ENCODE peak calls at places on chromosomes 3 and 15, in four cellular contexts. J is CD8-positive, alpha-beta T cell; S is ovary; A is PC-3. N is an unnamed sample.

GRCh38 chr3:138451595-138452162 is 17.3 kb downstream of the ESYT3 start:
- DNase-seq in J (no peak), S (peak; percentile 28), A (no peak), N (no peak)

GRCh38 chr3:170709046-170709445 is 123.2 kb upstream of the SLC7A14 start:
- DNase-seq in J (no peak), S (no peak), A (peak; percentile 35), N (peak; percentile 10)

GRCh38 chr3:177357352-177358084 is 160.2 kb upstream of the TBL1XR1 start:
- DNase-seq in J (no peak), S (no peak), A (peak; percentile 73), N (peak; percentile 58)

GRCh38 chr3:126367316-126367805 is 10.2 kb upstream of the KLF15 start:
- DNase-seq in J (no peak), S (no peak), A (no peak), N (peak; percentile 62)

GRCh38 chr3:141115752-141116541 is 64.8 kb downstream of the SPSB4 start:
- DNase-seq in J (no peak), S (peak; percentile 43), A (no peak), N (no peak)

GRCh38 chr15:69896606-69897005 is 201.1 kb downstream of the TLE3 start:
- DNase-seq in J (no peak), S (no peak), A (no peak), N (no peak)

GRCh38 chr15:28876131-28876844 is 9.5 kb upstream of the APBA2 start:
- DNase-seq in J (no peak), S (no peak), A (no peak), N (no peak)

GRCh38 chr3:37014620-37015019 is 21.3 kb downstream of the MLH1 start:
- DNase-seq in J (no peak), S (no peak), A (no peak), N (no peak)

GRCh38 chr15:90212221-90213079 is 11.3 kb downstream of the SEMA4B start:
- DNase-seq in J (no peak), S (no peak), A (peak; percentile 88), N (peak; percentile 77)

GRCh38 chr3:104717828-104718196 is 648.9 kb upstream of the ALCAM start:
- DNase-seq in J (no peak), S (no peak), A (no peak), N (no peak)

GRCh38 chr15:77475898-77476297 is 55.2 kb downstream of the HMG20A start:
- DNase-seq in J (no peak), S (no peak), A (no peak), N (no peak)

GRCh38 chr3:37072892-37073291 is 79.6 kb downstream of the MLH1 start:
- DNase-seq in J (no peak), S (no peak), A (peak; percentile 92), N (peak; percentile 26)

GRCh38 chr3:114259566-114259965 is 22.2 kb upstream of the ZNF80 start:
- DNase-seq in J (no peak), S (no peak), A (no peak), N (no peak)

GRCh38 chr3:70996082-70996481 is 587.4 kb downstream of the FOXP1 start:
- DNase-seq in J (no peak), S (no peak), A (no peak), N (no peak)

GRCh38 chr3:16378920-16379319 is 113.9 kb downstream of the OXNAD1 start:
- DNase-seq in J (no peak), S (no peak), A (peak; percentile 56), N (no peak)

GRCh38 chr15:59313703-59314332 is 58.9 kb downstream of the MYO1E start:
- DNase-seq in J (no peak), S (peak; percentile 51), A (peak; percentile 90), N (peak; percentile 63)

GRCh38 chr3:45555666-45556065 is 38.9 kb upstream of the LIMD1 start:
- DNase-seq in J (no peak), S (no peak), A (no peak), N (no peak)

GRCh38 chr3:45553469-45553974 is 41.0 kb upstream of the LIMD1 start:
- DNase-seq in J (no peak), S (peak; percentile 51), A (peak; percentile 64), N (peak; percentile 53)

GRCh38 chr3:45555154-45555591 is 39.4 kb upstream of the LIMD1 start:
- DNase-seq in J (no peak), S (no peak), A (peak; percentile 81), N (no peak)

GRCh38 chr3:45552773-45553371 is 41.7 kb upstream of the LIMD1 start:
- DNase-seq in J (no peak), S (no peak), A (no peak), N (no peak)

DNA sequence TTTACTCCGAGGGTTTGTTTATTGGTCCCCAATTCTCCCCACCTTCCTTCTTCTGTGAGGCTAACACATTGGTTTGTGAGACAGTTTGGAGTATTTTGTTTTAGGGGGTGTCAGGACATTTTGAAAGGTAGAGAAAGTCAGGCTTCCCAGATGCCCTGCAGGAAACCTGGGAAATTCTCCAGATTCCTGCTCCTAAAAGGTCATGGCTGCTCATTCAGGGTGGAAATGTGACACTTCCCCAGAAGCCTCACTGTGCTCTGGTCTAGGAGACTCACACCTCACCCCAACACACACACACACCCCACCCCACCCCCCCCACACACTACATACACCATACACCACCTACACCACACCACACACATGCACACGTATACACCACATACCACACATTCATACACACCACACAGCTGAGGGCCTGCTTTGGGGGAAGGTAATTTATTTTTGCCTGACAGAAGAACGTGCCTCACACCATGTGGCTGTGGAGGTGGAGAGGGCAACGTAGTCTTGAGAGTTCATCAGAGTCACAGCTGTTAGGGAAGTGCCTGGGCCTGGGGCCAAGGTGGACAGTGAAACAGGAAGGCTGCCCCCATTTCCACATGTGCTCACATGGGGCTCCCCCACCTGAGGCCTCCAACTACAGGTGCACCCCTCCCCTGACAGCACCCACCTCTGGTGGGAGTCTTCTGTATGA is 40.4 kb upstream of the LIMD1 start:
- DNase-seq in J (no peak), S (peak; percentile 50), A (no peak), N (peak; percentile 60)
- H3K4me1 ChIP-seq in J (no peaks in the 10 kb centered on the region), S (peaks cover 25% of the 10 kb centered on the region), A (peaks cover 58% of the 10 kb centered on the region), N (peaks cover 10% of the 10 kb centered on the region)

GRCh38 chr3:18225709-18226108 is 199.4 kb downstream of the SATB1 start:
- DNase-seq in J (no peak), S (no peak), A (no peak), N (no peak)

GRCh38 chr3:18224406-18224805 is 200.7 kb downstream of the SATB1 start:
- DNase-seq in J (no peak), S (no peak), A (no peak), N (no peak)

GRCh38 chr3:18223591-18224338 is 201.4 kb downstream of the SATB1 start:
- DNase-seq in J (no peak), S (no peak), A (no peak), N (no peak)

GRCh38 chr3:18217512-18218174 is 207.5 kb downstream of the SATB1 start:
- DNase-seq in J (no peak), S (no peak), A (peak; percentile 42), N (no peak)

DNA sequence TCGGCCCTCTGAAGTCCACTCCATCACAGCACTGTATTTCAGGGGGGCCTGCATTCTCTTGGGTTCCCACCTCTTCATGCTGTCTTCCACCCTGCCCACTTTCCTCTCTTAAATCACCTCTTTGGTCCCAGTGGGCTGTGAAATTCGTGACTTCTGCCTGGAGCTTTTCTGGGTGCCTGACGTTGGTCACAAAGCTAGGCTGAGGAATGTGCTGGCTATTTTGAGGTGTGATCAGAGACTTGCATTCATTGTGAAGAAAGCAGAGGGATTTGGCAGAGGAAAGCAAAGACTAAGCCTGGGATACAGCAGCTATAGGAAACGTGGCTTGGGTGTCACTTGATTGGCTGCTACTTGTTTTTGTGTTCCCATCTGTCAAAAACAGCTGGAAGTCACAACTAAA is 202.5 kb downstream of the SATB1 start:
- DNase-seq in J (no peak), S (no peak), A (no peak), N (no peak)
- H3K4me1 ChIP-seq in J (peaks cover 8% of the 10 kb centered on the region), S (no peaks in the 10 kb centered on the region), A (peaks cover 3% of the 10 kb centered on the region), N (no peaks in the 10 kb centered on the region)

DNA sequence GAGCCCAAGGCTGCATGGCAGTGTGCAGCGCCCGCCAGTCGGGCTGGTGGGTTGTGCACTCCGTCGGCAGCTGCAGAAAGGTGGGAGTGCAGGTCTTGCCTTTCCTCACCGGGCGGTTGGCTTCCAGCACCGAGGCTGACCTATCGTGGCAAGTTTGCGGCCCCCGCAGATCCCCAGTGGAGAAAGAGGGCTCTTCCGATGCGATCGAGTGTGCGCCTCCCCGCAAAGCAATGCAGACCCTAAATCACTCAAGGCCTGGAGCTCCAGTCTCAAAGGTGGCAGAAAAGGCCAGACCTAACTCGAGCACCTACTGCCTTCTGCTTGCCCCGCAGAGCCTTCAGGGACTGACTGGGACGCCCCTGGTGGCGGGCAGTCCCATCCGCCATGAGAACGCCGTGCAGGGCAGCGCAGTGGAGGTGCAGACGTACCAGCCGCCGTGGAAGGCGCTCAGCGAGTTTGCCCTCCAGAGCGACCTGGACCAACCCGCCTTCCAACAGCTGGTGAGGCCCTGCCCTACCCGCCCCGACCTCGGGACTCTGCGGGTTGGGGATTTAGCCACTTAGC is 4.3 kb downstream of the ISL2 start:
- DNase-seq in J (peak; percentile 64), S (no peak), A (no peak), N (peak; percentile 60)
- H3K4me1 ChIP-seq in J (peaks cover 71% of the 10 kb centered on the region), S (peaks cover 17% of the 10 kb centered on the region), A (peaks cover 17% of the 10 kb centered on the region), N (peaks cover 62% of the 10 kb centered on the region)

GRCh38 chr3:54520060-54520459 is 397.7 kb downstream of the CACNA2D3 start:
- DNase-seq in J (no peak), S (no peak), A (no peak), N (no peak)
- H3K4me1 ChIP-seq in J (no peaks in the 10 kb centered on the region), S (no peaks in the 10 kb centered on the region), A (no peaks in the 10 kb centered on the region), N (no peaks in the 10 kb centered on the region)

GRCh38 chr3:143207338-143207961 is 87.9 kb downstream of the CHST2 start:
- DNase-seq in J (no peak), S (no peak), A (peak; percentile 44), N (no peak)

GRCh38 chr3:143203848-143204247 is 84.3 kb downstream of the CHST2 start:
- DNase-seq in J (no peak), S (no peak), A (peak; percentile 45), N (no peak)

GRCh38 chr3:143209715-143210059 is 90.1 kb downstream of the CHST2 start:
- DNase-seq in J (no peak), S (no peak), A (no peak), N (no peak)

GRCh38 chr3:143208976-143209714 is 89.6 kb downstream of the CHST2 start:
- DNase-seq in J (no peak), S (no peak), A (no peak), N (no peak)

DNA sequence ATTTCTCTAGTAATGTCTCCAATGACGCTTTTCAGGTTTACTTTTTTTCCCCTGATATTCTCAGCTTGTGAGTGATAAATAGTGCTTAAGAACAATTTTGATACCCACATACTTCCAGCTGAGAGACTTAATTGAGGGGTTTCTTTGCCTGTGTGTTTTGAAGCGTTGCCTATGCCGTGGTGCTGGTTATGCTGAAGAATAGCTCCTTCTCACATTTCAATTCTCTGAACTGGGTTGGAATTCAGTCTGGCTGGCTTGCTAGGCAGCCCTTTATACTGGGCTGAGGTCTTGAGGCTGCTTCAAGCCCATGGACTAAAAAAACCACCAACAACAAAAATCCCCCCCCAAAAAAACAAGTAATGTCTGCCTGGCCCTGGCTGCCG is 87.4 kb downstream of the CHST2 start:
- DNase-seq in J (no peak), S (no peak), A (no peak), N (no peak)
- H3K4me1 ChIP-seq in J (no peaks in the 10 kb centered on the region), S (peaks cover 1% of the 10 kb centered on the region), A (peaks cover 7% of the 10 kb centered on the region), N (no peaks in the 10 kb centered on the region)